ENCODE peak calls at places on chromosomes 12 and 14, in four cellular contexts. K is activated naive CD8-positive, alpha-beta T cell treated with anti-CD3 and anti-CD28 coated beads, Interleukin-2, amount 50 U/mL, for 24 hours; C is GM12891; L is DMS53. W is an unnamed sample.

GRCh38 chr12:102216086-102216691 is 18.6 kb upstream of the PMCH start:
- DNase-seq in K (no peak), C (no peak), L (peak; percentile 61), W (no peak)

GRCh38 chr12:62191747-62192485 is 68.3 kb upstream of the USP15 start:
- DNase-seq in K (peak; percentile 12), C (peak; percentile 2), L (peak; percentile 77), W (no peak)

GRCh38 chr14:77026166-77026929 is 2.2 kb downstream of the IRF2BPL start:
- DNase-seq in K (no peak), C (no peak), L (peak; percentile 77), W (no peak)

GRCh38 chr12:53941187-53941586 is 2.6 kb downstream of the HOXC13 start:
- DNase-seq in K (no peak), C (no peak), L (no peak), W (no peak)

GRCh38 chr12:75685826-75686225 is 174.4 kb upstream of the KRR1 start:
- DNase-seq in K (no peak), C (no peak), L (no peak), W (no peak)

GRCh38 chr12:7934153-7934552 is 1.8 kb downstream of the SLC2A3 start:
- DNase-seq in K (peak; percentile 23), C (no peak), L (no peak), W (no peak)

GRCh38 chr12:51729331-51729730 is 119.2 kb downstream of the FIGNL2 start:
- DNase-seq in K (no peak), C (no peak), L (no peak), W (no peak)

GRCh38 chr14:104239185-104239775 is 100.9 kb downstream of the KIF26A start:
- DNase-seq in K (no peak), C (no peak), L (no peak), W (no peak)

GRCh38 chr12:104604995-104605675 is 148.4 kb downstream of the CHST11 start:
- DNase-seq in K (no peak), C (no peak), L (no peak), W (no peak)

GRCh38 chr12:33439587-33440011 is at the start of gene SYT10:
- DNase-seq in K (no peak), C (no peak), L (no peak), W (no peak)

GRCh38 chr14:69780092-69780491 is 13.2 kb downstream of the SRSF5 start:
- DNase-seq in K (no peak), C (no peak), L (no peak), W (no peak)

GRCh38 chr14:79544671-79545070 is 666.6 kb downstream of the DIO2 start:
- DNase-seq in K (no peak), C (no peak), L (no peak), W (no peak)

GRCh38 chr14:80336613-80337106 is 125.4 kb upstream of the DIO2 start:
- DNase-seq in K (no peak), C (no peak), L (no peak), W (no peak)

GRCh38 chr12:29286081-29286800 is 94.7 kb downstream of the ERGIC2 start:
- DNase-seq in K (no peak), C (no peak), L (no peak), W (no peak)

GRCh38 chr14:24348186-24348585 is 8.4 kb upstream of the RIPK3 start:
- DNase-seq in K (no peak), C (no peak), L (no peak), W (no peak)

W was measured in GM12892.